ENCODE peak calls at places on chromosomes 16 and 17, in seven cellular contexts. O, B, H, F, Y, A and R are unnamed samples.

GRCh38 chr17:64081802-64082799 is 47.8 kb downstream of the ERN1 start:
- DNase-seq in O (peak), B (peak), H (peak), F (peak), Y (no peak), A (peak), R (no peak)

GRCh38 chr16:88473666-88474534 is 20.8 kb downstream of the ZFPM1 start:
- DNase-seq in O (no peak), B (peak), H (no peak), F (no peak), Y (no peak), A (no peak), R (no peak)

GRCh38 chr17:58121925-58122324 is 26.3 kb upstream of the OR4D1 start:
- DNase-seq in O (peak), B (peak), H (peak), F (peak), Y (no peak), A (no peak), R (peak)

GRCh38 chr16:81190667-81191066 is 47.8 kb upstream of the BCO1 start:
- DNase-seq in O (peak), B (peak), H (no peak), F (no peak), Y (no peak), A (no peak), R (no peak)

GRCh38 chr17:73071387-73071999 is 21.0 kb downstream of the SLC39A11 start:
- DNase-seq in O (peak), B (no peak), H (no peak), F (no peak), Y (no peak), A (no peak), R (no peak)

GRCh38 chr17:33534063-33534462 is 241.0 kb upstream of the ASIC2 start:
- DNase-seq in O (no peak), B (no peak), H (no peak), F (no peak), Y (no peak), A (no peak), R (no peak)

GRCh38 chr17:63930951-63931575 is 1.1 kb downstream of the CD79B start:
- DNase-seq in O (no peak), B (peak), H (no peak), F (peak), Y (no peak), A (no peak), R (no peak)

GRCh38 chr16:88747588-88748301 is 37.3 kb downstream of the PIEZO1 start:
- DNase-seq in O (peak), B (peak), H (peak), F (no peak), Y (peak), A (no peak), R (peak)

GRCh38 chr16:80974649-80975376 is 31.9 kb downstream of the CMC2 start:
- DNase-seq in O (no peak), B (peak), H (peak), F (no peak), Y (no peak), A (no peak), R (no peak)

GRCh38 chr16:22217890-22218730 is 12.0 kb downstream of the EEF2K start:
- DNase-seq in O (no peak), B (peak), H (no peak), F (no peak), Y (no peak), A (peak), R (no peak)

GRCh38 chr17:17079336-17079735 is 37.1 kb downstream of the MPRIP start:
- DNase-seq in O (no peak), B (peak), H (no peak), F (no peak), Y (no peak), A (no peak), R (no peak)

GRCh38 chr17:17943281-17943984 is 28.8 kb downstream of the TOM1L2 start:
- DNase-seq in O (no peak), B (no peak), H (no peak), F (no peak), Y (no peak), A (no peak), R (no peak)

GRCh38 chr16:27947696-27948095 is 115.8 kb downstream of the GSG1L start:
- DNase-seq in O (no peak), B (no peak), H (no peak), F (no peak), Y (no peak), A (no peak), R (no peak)

GRCh38 chr17:77127735-77128361 is 12.9 kb upstream of the SEC14L1 start:
- DNase-seq in O (no peak), B (peak), H (no peak), F (no peak), Y (no peak), A (no peak), R (no peak)

GRCh38 chr17:76131692-76132573 is 9.1 kb downstream of the FOXJ1 start:
- DNase-seq in O (peak), B (no peak), H (no peak), F (no peak), Y (no peak), A (no peak), R (no peak)

GRCh38 chr16:65121870-65122723 is at the start of gene CDH11:
- DNase-seq in O (no peak), B (no peak), H (no peak), F (peak), Y (no peak), A (no peak), R (peak)

GRCh38 chr17:38546396-38546795 is 59.4 kb downstream of the SRCIN1 start:
- DNase-seq in O (no peak), B (no peak), H (no peak), F (no peak), Y (no peak), A (no peak), R (no peak)

GRCh38 chr16:84650062-84650991 is 2.0 kb downstream of the KLHL36 start:
- DNase-seq in O (peak), B (no peak), H (no peak), F (no peak), Y (no peak), A (no peak), R (no peak)

GRCh38 chr16:72934661-72935403 is 113.1 kb downstream of the ZFHX3 start:
- DNase-seq in O (no peak), B (no peak), H (no peak), F (no peak), Y (no peak), A (no peak), R (no peak)

GRCh38 chr17:47967607-47968252 is 3.2 kb upstream of the CDK5RAP3 start:
- DNase-seq in O (no peak), B (no peak), H (peak), F (no peak), Y (no peak), A (no peak), R (no peak)

GRCh38 chr16:23557779-23558330 is 328 bp downstream of the UBFD1 start:
- DNase-seq in O (peak), B (peak), H (no peak), F (no peak), Y (no peak), A (no peak), R (no peak)

GRCh38 chr17:79745641-79746105 is 14.9 kb downstream of the ENPP7 start:
- DNase-seq in O (no peak), B (no peak), H (peak), F (no peak), Y (no peak), A (no peak), R (no peak)

GRCh38 chr16:89344314-89344828 is 126.9 kb downstream of the ZNF778 start:
- DNase-seq in O (no peak), B (no peak), H (no peak), F (no peak), Y (no peak), A (no peak), R (no peak)

GRCh38 chr17:31156326-31156725 is 61.5 kb downstream of the NF1 start:
- DNase-seq in O (no peak), B (no peak), H (no peak), F (no peak), Y (no peak), A (no peak), R (no peak)

GRCh38 chr17:73311428-73311780 is 397 bp downstream of the CDC42EP4 start:
- DNase-seq in O (no peak), B (no peak), H (no peak), F (no peak), Y (no peak), A (no peak), R (no peak)

GRCh38 chr16:89374393-89374948 is 115.9 kb downstream of the ANKRD11 start:
- DNase-seq in O (no peak), B (no peak), H (no peak), F (peak), Y (no peak), A (no peak), R (no peak)

GRCh38 chr16:12455287-12455798 is 348.3 kb downstream of the CPPED1 start:
- DNase-seq in O (peak), B (peak), H (peak), F (peak), Y (peak), A (no peak), R (peak)

GRCh38 chr16:67910162-67910561 is 17.1 kb downstream of the PSKH1 start:
- DNase-seq in O (no peak), B (no peak), H (no peak), F (peak), Y (no peak), A (no peak), R (no peak)

GRCh38 chr17:44793885-44794698 is 35.3 kb downstream of the ADAM11 start:
- DNase-seq in O (no peak), B (no peak), H (no peak), F (no peak), Y (no peak), A (no peak), R (no peak)

GRCh38 chr16:66841366-66841765 is 2.8 kb upstream of the CA7 start:
- DNase-seq in O (no peak), B (no peak), H (no peak), F (no peak), Y (no peak), A (no peak), R (no peak)

GRCh38 chr17:18968945-18969887 is 17.3 kb downstream of the SLC5A10 start:
- DNase-seq in O (no peak), B (peak), H (no peak), F (no peak), Y (no peak), A (no peak), R (no peak)

GRCh38 chr16:20879175-20880053 is 20.7 kb downstream of the DCUN1D3 start:
- DNase-seq in O (peak), B (no peak), H (no peak), F (no peak), Y (no peak), A (peak), R (no peak)

GRCh38 chr16:29821663-29822115 is 1.4 kb downstream of the MVP start:
- DNase-seq in O (no peak), B (no peak), H (peak), F (no peak), Y (no peak), A (no peak), R (no peak)

GRCh38 chr17:4492762-4493561 is 5.7 kb upstream of the SPNS2 start:
- DNase-seq in O (peak), B (peak), H (no peak), F (no peak), Y (peak), A (no peak), R (peak)

DNA sequence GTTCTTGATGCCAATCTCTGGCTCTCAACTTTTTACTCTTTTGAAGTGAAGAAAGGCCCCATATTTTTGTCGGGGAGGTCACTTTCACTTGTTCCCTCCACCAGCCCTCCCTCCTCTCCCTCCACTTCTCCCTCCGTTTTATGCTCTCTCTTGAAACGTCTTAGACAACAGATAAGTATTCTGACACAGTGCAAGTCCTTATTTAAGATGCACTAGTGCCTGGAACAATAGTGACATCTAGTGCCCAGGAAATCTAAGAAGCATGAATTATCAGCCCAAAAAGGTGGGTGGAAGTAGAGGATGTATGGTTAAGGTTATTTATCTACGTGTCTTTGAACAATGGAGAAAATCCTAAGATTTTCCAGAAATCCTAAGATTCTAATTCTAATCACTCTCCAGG is 17.9 kb downstream of the PSME3IP1 start:
- DNase-seq in O (peak), B (peak), H (peak), F (peak), Y (no peak), A (no peak), R (no peak)
- TF ChIP-seq YY1 in O (no peak), B (no peak), H (no peak), F (no peak), Y (no peak), A (no peak), R (no peak)

GRCh38 chr17:43771463-43771862 is 7.3 kb downstream of the DUSP3 start:
- DNase-seq in O (no peak), B (no peak), H (no peak), F (no peak), Y (no peak), A (no peak), R (no peak)

GRCh38 chr17:43772877-43773648 is 5.7 kb downstream of the DUSP3 start:
- DNase-seq in O (no peak), B (no peak), H (no peak), F (no peak), Y (no peak), A (no peak), R (no peak)

GRCh38 chr17:43778337-43779144 is at the start of gene DUSP3:
- DNase-seq in O (peak), B (peak), H (peak), F (peak), Y (peak), A (no peak), R (peak)

GRCh38 chr17:43769859-43770258 is 8.9 kb downstream of the DUSP3 start:
- DNase-seq in O (no peak), B (no peak), H (no peak), F (no peak), Y (no peak), A (no peak), R (no peak)

GRCh38 chr17:43774304-43775250 is 4.2 kb downstream of the DUSP3 start:
- DNase-seq in O (no peak), B (no peak), H (no peak), F (no peak), Y (no peak), A (no peak), R (no peak)
- TF ChIP-seq YY1 in O (no peak), B (no peak), H (no peak), F (no peak), Y (no peak), A (no peak), R (no peak)

DNA sequence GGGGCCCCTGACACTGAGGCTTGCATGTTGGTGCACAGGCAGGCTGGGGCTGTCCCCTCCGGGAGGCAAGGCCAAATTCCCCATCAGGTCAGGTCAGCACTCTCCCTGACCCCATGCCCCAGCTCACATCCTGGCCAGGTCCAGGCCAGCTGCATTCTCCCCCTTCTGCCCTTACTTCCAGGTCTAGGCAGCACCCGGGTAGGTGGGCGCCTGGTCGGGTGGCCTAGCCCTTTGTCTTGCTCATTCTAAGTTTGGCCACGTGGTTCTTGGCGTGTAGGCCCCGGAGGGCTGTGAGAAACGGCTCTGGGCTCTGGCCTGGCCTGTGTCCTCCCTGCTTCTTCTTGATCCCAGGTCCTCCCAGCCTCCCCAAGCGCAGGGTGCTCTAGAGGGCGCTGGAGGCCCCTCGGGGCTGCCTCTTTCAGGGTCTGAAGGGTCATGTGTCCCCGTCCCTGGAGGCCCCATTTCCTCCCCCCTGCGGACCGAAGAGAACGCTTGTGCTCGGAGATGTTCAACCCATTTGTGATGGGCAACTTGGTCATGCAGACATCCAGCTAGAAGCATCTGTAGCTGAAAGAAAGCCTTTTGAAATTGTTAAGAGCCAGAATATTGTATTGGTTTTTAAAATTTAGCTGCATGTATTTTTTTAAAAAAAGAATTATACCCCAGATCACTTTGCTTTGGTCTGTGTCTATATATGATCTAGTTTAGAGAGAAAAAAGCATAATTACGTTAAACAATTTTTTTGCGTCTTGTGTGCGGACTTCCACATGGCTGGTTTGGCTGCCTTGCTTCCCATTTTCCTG is 6.7 kb downstream of the BAHCC1 start:
- DNase-seq in O (no peak), B (peak), H (no peak), F (peak), Y (no peak), A (no peak), R (no peak)
- TF ChIP-seq YY1 in O (no peak), B (no peak), H (no peak), F (no peak), Y (no peak), A (no peak), R (no peak)

DNA sequence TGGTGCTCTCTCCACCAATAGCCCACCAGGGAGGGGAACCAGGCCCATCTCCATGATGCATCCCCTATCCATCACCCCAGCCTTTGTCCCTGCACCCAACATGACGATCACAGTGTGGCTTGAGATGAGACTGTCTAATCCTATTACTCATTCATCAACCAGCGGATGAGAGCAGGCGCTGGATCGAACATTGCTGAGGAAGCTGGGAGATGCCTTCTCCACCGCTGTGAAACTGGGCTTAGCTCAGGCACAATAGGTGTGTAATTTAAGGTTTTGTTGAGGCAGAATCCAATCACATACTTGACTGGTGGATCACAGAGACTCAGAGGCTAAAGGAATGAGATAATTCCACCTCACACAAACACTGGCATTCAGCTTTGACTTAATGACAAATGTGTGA is 64.6 kb upstream of the IRX3 start:
- DNase-seq in O (no peak), B (no peak), H (no peak), F (no peak), Y (no peak), A (no peak), R (no peak)
- TF ChIP-seq YY1 in O (no peak), B (no peak), H (no peak), F (no peak), Y (no peak), A (no peak), R (no peak)

DNA sequence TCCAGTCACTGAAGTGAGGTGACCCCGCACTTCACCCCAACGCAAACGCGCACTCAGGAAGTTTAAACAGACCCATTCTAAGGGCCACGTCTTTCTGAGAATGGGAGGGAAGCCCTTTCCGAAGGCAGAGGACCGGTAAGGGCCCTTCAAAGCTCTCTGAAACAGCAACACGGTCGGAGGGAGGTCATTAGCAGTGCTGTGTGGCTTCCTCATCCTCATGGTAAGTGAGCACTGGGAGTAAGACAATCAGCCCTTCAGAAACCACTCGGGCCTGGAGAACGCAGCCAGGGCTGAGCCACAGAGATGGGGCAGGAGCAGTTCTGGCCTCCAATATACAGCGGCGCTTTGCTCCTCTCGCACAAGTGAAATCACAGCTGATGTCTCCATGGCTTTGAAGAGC is 23.7 kb downstream of the SRL start:
- DNase-seq in O (no peak), B (no peak), H (no peak), F (no peak), Y (no peak), A (no peak), R (no peak)
- TF ChIP-seq YY1 in O (no peak), B (no peak), H (no peak), F (no peak), Y (no peak), A (no peak), R (no peak)